ENCODE peak calls at places on chromosomes 1 and 21, in five cellular contexts. K is substantia nigra, U is AG09309, N is activated B cell treated with CpG ODN at 0.5 μM for 24 hours, Z is neural progenitor cell. X is an unnamed sample.

GRCh38 chr1:23558140-23558871 is 995 bp downstream of the ID3 start:
- DNase-seq in K (no peak), U (no peak), N (no peak), Z (peak; percentile 45), X (no peak)

GRCh38 chr1:226110249-226111108 is 48.0 kb downstream of the H3-3A start:
- DNase-seq in K (peak; percentile 78), U (no peak), N (peak; percentile 90), Z (peak; percentile 69), X (peak; percentile 76)

GRCh38 chr21:36306872-36307534 is 13.0 kb upstream of the MORC3 start:
- DNase-seq in K (no peak), U (no peak), N (no peak), Z (no peak), X (no peak)

GRCh38 chr1:220809187-220809550 is 22.5 kb downstream of the MTARC1 start:
- DNase-seq in K (no peak), U (no peak), N (no peak), Z (no peak), X (no peak)

GRCh38 chr1:158045639-158046038 is 52.2 kb downstream of the KIRREL1 start:
- DNase-seq in K (no peak), U (peak; percentile 27), N (no peak), Z (peak; percentile 60), X (peak; percentile 93)

GRCh38 chr1:88075813-88076212 is 608.3 kb upstream of the PKN2 start:
- DNase-seq in K (no peak), U (no peak), N (no peak), Z (no peak), X (no peak)

GRCh38 chr1:234069760-234070159 is 165.3 kb downstream of the SLC35F3 start:
- DNase-seq in K (no peak), U (no peak), N (no peak), Z (no peak), X (peak; percentile 54)

GRCh38 chr1:203764105-203765028 is 616 bp upstream of the LAX1 start:
- DNase-seq in K (no peak), U (no peak), N (no peak), Z (no peak), X (no peak)

GRCh38 chr1:110783292-110783918 is 89.5 kb upstream of the CD53 start:
- DNase-seq in K (peak; percentile 5), U (peak; percentile 4), N (no peak), Z (peak; percentile 67), X (peak; percentile 74)

GRCh38 chr1:5563861-5564577 is 428.2 kb downstream of the NPHP4 start:
- DNase-seq in K (no peak), U (no peak), N (no peak), Z (no peak), X (no peak)

GRCh38 chr1:167438171-167439138 is 79.9 kb downstream of the CD247 start:
- DNase-seq in K (no peak), U (no peak), N (no peak), Z (no peak), X (no peak)

GRCh38 chr1:176903474-176903873 is 261.0 kb downstream of the ASTN1 start:
- DNase-seq in K (no peak), U (no peak), N (no peak), Z (no peak), X (peak; percentile 77)

GRCh38 chr1:53678948-53679825 is 59.8 kb downstream of the GLIS1 start:
- DNase-seq in K (no peak), U (no peak), N (no peak), Z (no peak), X (no peak)

GRCh38 chr1:166974647-166975345 is 544 bp downstream of the ILDR2 start:
- DNase-seq in K (no peak), U (no peak), N (no peak), Z (peak; percentile 37), X (peak; percentile 3)

GRCh38 chr1:109790735-109791494 is 27.2 kb upstream of the EPS8L3 start:
- DNase-seq in K (peak; percentile 46), U (no peak), N (no peak), Z (peak; percentile 34), X (peak; percentile 91)

GRCh38 chr1:94245747-94246438 is 8.5 kb upstream of the ARHGAP29 start:
- DNase-seq in K (no peak), U (no peak), N (no peak), Z (no peak), X (no peak)

GRCh38 chr1:42380617-42381423 is at the start of gene RIMKLA:
- DNase-seq in K (peak; percentile 82), U (no peak), N (peak; percentile 27), Z (peak; percentile 92), X (peak; percentile 62)

GRCh38 chr1:75808921-75809320 is 12.2 kb downstream of the MSH4 start:
- DNase-seq in K (no peak), U (no peak), N (no peak), Z (no peak), X (no peak)